ENCODE peak calls at places on chromosomes 16 and 17, in four cellular contexts. G is K562, A is WTC11, R is HepG2. B is an unnamed sample.
A peak's percentile ranks its signal among the peaks of the same experiment; 100 is the strongest.

GRCh38 chr16:25771812-25772568 is 80.2 kb downstream of the HS3ST4 start:
- DNase-seq in G (peak; percentile 77), A (no peak), R (no peak), B (no peak)

GRCh38 chr17:76512366-76513305 is 11.4 kb upstream of the RHBDF2 start:
- DNase-seq in G (no peak), A (no peak), R (no peak), B (no peak)

GRCh38 chr17:5883775-5884665 is 186.2 kb upstream of the WSCD1 start:
- DNase-seq in G (no peak), A (no peak), R (no peak), B (no peak)

GRCh38 chr16:89798832-89799370 is 17.5 kb downstream of the FANCA start:
- DNase-seq in G (no peak), A (no peak), R (no peak), B (no peak)

GRCh38 chr16:914453-914852 is 56.3 kb downstream of the LMF1 start:
- DNase-seq in G (no peak), A (no peak), R (peak; percentile 16), B (peak; percentile 8)

GRCh38 chr17:58315281-58315711 is 13.3 kb downstream of the TSPOAP1 start:
- DNase-seq in G (no peak), A (no peak), R (no peak), B (no peak)

GRCh38 chr16:50302472-50303005 is 36.2 kb downstream of the ADCY7 start:
- DNase-seq in G (no peak), A (no peak), R (no peak), B (no peak)

GRCh38 chr16:868846-869822 is 68.6 kb upstream of the GNG13 start:
- DNase-seq in G (no peak), A (no peak), R (no peak), B (no peak)

GRCh38 chr17:18159551-18160120 is 24.0 kb upstream of the ALKBH5 start:
- DNase-seq in G (no peak), A (no peak), R (no peak), B (no peak)

GRCh38 chr16:31451681-31452351 is 7.5 kb upstream of the ARMC5 start:
- DNase-seq in G (peak; percentile 69), A (peak; percentile 61), R (peak; percentile 81), B (no peak)

GRCh38 chr17:18314059-18314730 is 599 bp downstream of the TOP3A start:
- DNase-seq in G (peak; percentile 19), A (no peak), R (no peak), B (no peak)

GRCh38 chr17:53191878-53192277 is 630.8 kb upstream of the KIF2B start:
- DNase-seq in G (no peak), A (no peak), R (no peak), B (no peak)

GRCh38 chr17:50469005-50469605 is 425 bp upstream of the CHAD start:
- DNase-seq in G (no peak), A (peak; percentile 27), R (no peak), B (no peak)

GRCh38 chr16:10510279-10510678 is 70.1 kb downstream of the EMP2 start:
- DNase-seq in G (no peak), A (no peak), R (no peak), B (no peak)

GRCh38 chr17:47731396-47731795 is 1.6 kb upstream of the TBX21 start:
- DNase-seq in G (no peak), A (no peak), R (no peak), B (no peak)

GRCh38 chr17:61368832-61369468 is 30.7 kb upstream of the TBX2 start:
- DNase-seq in G (no peak), A (no peak), R (no peak), B (no peak)

GRCh38 chr16:14029658-14030057 is 41.5 kb upstream of the MRTFB start:
- DNase-seq in G (no peak), A (no peak), R (no peak), B (no peak)

GRCh38 chr17:38619937-38620550 is 14.3 kb upstream of the SRCIN1 start:
- DNase-seq in G (no peak), A (peak; percentile 24), R (no peak), B (no peak)

DNA sequence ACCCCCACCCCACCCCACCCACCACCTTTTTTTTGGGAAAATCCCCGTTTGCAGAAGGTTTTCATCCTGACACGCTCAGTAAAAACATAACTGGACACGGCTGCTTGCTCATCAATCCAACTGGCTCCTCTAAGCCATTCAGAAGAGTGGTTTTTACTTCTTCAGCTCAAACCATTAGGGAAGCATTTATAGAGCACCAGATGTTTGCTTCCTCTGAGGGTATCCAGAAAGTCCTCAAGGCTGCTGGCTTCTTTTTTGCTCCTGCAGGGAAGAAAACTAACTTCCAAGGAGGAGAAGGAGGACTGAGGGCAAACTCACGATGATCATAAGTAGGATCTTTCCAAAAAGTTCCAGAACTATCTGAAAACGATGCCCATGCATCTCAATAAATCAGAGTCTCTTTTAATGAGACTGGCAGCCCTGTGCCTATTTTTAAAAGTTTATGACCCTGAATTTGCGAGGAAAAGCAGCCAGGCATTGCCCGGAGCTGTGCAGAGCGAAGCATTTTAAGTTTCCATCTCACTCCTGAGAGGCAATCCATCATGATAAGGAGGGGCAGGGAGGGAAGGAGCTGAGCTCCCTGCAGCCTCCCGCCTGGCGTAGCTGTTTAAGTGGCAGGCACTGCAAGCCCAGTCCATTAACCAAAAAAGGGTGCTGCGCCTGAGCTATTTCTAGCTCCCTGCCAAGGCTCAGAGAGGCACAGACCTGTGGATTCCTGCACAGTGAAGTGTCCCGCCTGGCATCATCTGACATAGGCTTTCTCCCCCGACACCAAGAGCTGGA is 146.3 kb upstream of the FOXF1 start:
- DNase-seq in G (no peak), A (no peak), R (no peak), B (no peak)
- TF ChIP-seq USF2 in G (no peak), A (no peak), R (no peak), B (no peak)

GRCh38 chr16:88681709-88682451 is 4.4 kb downstream of the SNAI3 start:
- DNase-seq in G (no peak), A (no peak), R (no peak), B (peak; percentile 84)
- TF ChIP-seq TCF7 in G (no peak), A (no peak), R (no peak), B (no peak)

GRCh38 chr17:80760501-80760900 is 215.9 kb downstream of the RPTOR start:
- DNase-seq in G (no peak), A (no peak), R (no peak), B (peak; percentile 40)
- TF ChIP-seq USF2 in G (no peak), A (no peak), R (no peak), B (no peak)

DNA sequence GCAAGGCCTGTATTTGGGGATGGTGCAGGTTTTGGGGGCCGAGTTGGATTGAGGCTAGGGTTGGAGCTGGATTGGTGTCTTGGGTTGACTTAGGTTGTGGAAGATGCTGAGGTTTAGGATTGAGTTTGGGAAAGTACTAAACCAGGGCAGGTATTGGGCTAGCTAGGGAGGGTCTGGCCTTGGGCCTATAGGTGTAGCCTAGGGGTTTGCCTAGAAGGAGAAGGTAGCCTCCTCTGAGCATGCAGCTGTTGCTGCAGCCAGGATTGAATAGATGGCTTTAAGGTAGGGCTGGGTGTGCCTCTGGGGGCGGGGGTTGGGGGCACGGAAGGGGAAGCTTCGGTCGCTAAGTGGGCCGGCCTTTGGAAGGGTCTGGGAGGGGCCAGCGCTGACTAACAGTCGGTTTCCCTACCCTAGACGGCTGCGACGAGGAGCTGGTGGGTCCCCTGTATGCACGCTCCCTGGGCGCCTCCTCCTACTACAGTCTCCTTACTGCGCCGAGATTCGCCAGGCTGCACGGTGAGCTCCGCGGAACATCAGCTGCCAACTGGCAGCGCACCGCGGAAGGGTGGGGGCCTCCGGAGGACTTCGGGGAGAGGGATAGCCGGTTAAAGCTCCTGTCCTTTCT is 1.2 kb downstream of the CNTNAP1 start:
- DNase-seq in G (no peak), A (peak; percentile 66), R (no peak), B (no peak)
- TF ChIP-seq TCF7 in G (no peak), A (no peak), R (no peak), B (no peak)

GRCh38 chr17:69361156-69361555 is 34.2 kb upstream of the ABCA5 start:
- DNase-seq in G (no peak), A (no peak), R (no peak), B (no peak)
- TF ChIP-seq USF2 in G (no peak), A (no peak), R (no peak), B (no peak)

DNA sequence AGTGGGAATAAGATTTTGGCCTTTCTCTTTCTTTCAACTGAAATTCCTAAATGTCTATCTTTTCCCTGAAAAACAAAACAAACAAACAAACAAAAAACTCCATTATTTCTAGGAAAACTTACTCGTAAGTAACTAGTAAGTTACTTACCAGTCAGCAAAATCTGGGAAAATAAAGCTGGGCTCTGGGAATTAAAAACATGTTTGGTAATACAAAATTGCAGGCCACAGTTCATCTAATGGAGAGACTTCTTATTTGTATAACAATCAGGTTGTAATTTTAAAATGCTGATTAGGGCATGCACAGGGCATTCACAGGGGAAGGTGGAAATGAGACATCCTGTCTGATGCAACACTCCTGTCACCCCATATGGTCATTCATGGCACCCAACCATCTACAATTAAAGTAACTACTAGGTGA is 3.8 kb upstream of the WIPI1 start:
- DNase-seq in G (no peak), A (no peak), R (no peak), B (no peak)
- TF ChIP-seq TCF7 in G (no peak), A (no peak), R (no peak), B (no peak)